ENCODE peak calls at places on chromosomes 2 and 18, in ten cellular contexts. U, S, L, F, W, Z, H, R, K and C are unnamed samples.

GRCh38 chr2:150679456-150680120 is 192.1 kb upstream of the RND3 start:
- DNase-seq in K (no peak), Z (no peak), S (no peak), W (no peak), R (no peak), L (no peak), F (no peak), H (no peak), U (no peak), C (no peak)

GRCh38 chr18:13217971-13218375 is 587 bp upstream of the LDLRAD4 start:
- DNase-seq in H (no peak), K (peak), U (no peak), R (no peak), F (no peak), S (no peak), W (no peak), Z (peak), L (no peak), C (no peak)

GRCh38 chr2:241797441-241798080 is 11.4 kb upstream of the NEU4 start:
- DNase-seq in R (no peak), L (no peak), Z (no peak), W (no peak), S (no peak), F (peak), H (no peak), K (no peak), U (peak), C (peak)

GRCh38 chr2:114661926-114662670 is 219.7 kb downstream of the DPP10 start:
- DNase-seq in L (no peak), U (no peak), W (no peak), S (no peak), K (no peak), F (peak), H (no peak), Z (no peak), R (no peak), C (peak)

GRCh38 chr2:67974564-67975430 is 88.0 kb downstream of the C1D start:
- DNase-seq in R (no peak), K (no peak), F (no peak), U (no peak), L (no peak), H (no peak), W (no peak), S (no peak), Z (peak), C (peak)

GRCh38 chr2:126571403-126571802 is 84.6 kb upstream of the GYPC start:
- DNase-seq in S (no peak), W (no peak), H (no peak), U (no peak), K (no peak), F (no peak), L (peak), R (no peak), Z (no peak), C (no peak)

GRCh38 chr2:70010222-70011111 is 49.0 kb upstream of the ASPRV1 start:
- DNase-seq in R (no peak), K (peak), S (peak), F (no peak), Z (no peak), L (no peak), W (no peak), H (no peak), U (no peak), C (peak)

GRCh38 chr2:96800061-96800761 is 15.9 kb upstream of the CNNM3 start:
- DNase-seq in L (no peak), S (no peak), U (no peak), K (no peak), Z (no peak), W (no peak), F (no peak), R (no peak), H (no peak), C (no peak)

GRCh38 chr18:58310517-58310916 is 266.5 kb downstream of the NEDD4L start:
- DNase-seq in R (no peak), U (no peak), W (no peak), L (no peak), S (peak), H (no peak), F (no peak), Z (peak), K (no peak), C (peak)